ENCODE peak calls at places on chromosomes 12 and 14, in eight cellular contexts. W is sciatic nerve; E is transverse colon; N is GM23248; H is stimulated activated naive CD8-positive, alpha-beta T cell treated with anti-CD3 and anti-CD28 coated beads, Interleukin-15, Interleukin-2, amounts not matched to agents 100 U/mL and 50 U/mL, for 24 hours; T is HS-5; M is kidney glomerular epithelial cell; G is amniotic epithelial cell. S is an unnamed sample.

GRCh38 chr14:73462078-73462715 is 3.9 kb upstream of the NUMB start:
- DNase-seq in W (no peak), E (peak), N (peak), H (no peak), T (no peak), M (no peak), G (peak), S (peak)

GRCh38 chr12:108269224-108269623 is 69.9 kb downstream of the CMKLR1 start:
- DNase-seq in W (no peak), E (no peak), N (no peak), H (no peak), T (no peak), M (no peak), G (no peak), S (no peak)

GRCh38 chr14:52314521-52315354 is 626 bp downstream of the PTGER2 start:
- DNase-seq in W (no peak), E (peak), N (peak), H (peak), T (no peak), M (peak), G (no peak), S (peak)

GRCh38 chr12:1993871-1994371 is 10.3 kb downstream of the DCP1B start:
- DNase-seq in W (no peak), E (peak), N (peak), H (no peak), T (peak), M (no peak), G (peak), S (no peak)

GRCh38 chr14:92974541-92975345 is 51.8 kb downstream of the CHGA start:
- DNase-seq in W (no peak), E (no peak), N (no peak), H (no peak), T (no peak), M (no peak), G (no peak), S (no peak)

GRCh38 chr14:78785265-78785664 is 615.1 kb downstream of the NRXN3 start:
- DNase-seq in W (no peak), E (peak), N (peak), H (no peak), T (no peak), M (no peak), G (no peak), S (no peak)

GRCh38 chr14:63174760-63175191 is 29.5 kb upstream of the RHOJ start:
- DNase-seq in W (no peak), E (no peak), N (peak), H (no peak), T (no peak), M (peak), G (peak), S (peak)

GRCh38 chr12:31736472-31736871 is 7.7 kb upstream of the AMN1 start:
- DNase-seq in W (no peak), E (no peak), N (peak), H (peak), T (peak), M (peak), G (peak), S (no peak)